ENCODE peak calls at places on chromosomes 12 and 14, in four cellular contexts. S, B, G and I are unnamed samples.

GRCh38 chr14:60090864-60091519 is 731 bp upstream of the PCNX4 start:
- DNase-seq in G (peak; percentile 33), B (no peak), S (peak; percentile 66), I (no peak)

GRCh38 chr14:63855272-63855671 is 2.5 kb downstream of the SYNE2 start:
- DNase-seq in B (no peak), S (no peak), G (no peak), I (no peak)

GRCh38 chr12:102735104-102735503 is 181.9 kb downstream of the PAH start:
- DNase-seq in S (no peak), B (no peak), G (no peak), I (no peak)

GRCh38 chr14:20295067-20295466 is 10.7 kb downstream of the TTC5 start:
- DNase-seq in G (no peak), B (no peak), S (no peak), I (no peak)

GRCh38 chr14:61342486-61342885 is 21.1 kb downstream of the PRKCH start:
- DNase-seq in G (no peak), S (no peak), B (peak; percentile 81), I (no peak)

GRCh38 chr14:32075636-32076277 is 1.3 kb upstream of the ARHGAP5 start:
- DNase-seq in B (peak; percentile 87), S (no peak), G (no peak), I (peak; percentile 71)

GRCh38 chr12:99386907-99387306 is 260.6 kb upstream of the GARIN6 start:
- DNase-seq in G (no peak), B (no peak), S (no peak), I (no peak)

GRCh38 chr14:95993768-95994592 is 45.2 kb upstream of the C14orf132 start:
- DNase-seq in G (no peak), B (no peak), S (no peak), I (no peak)

GRCh38 chr12:80271770-80272169 is 172.3 kb upstream of the PTPRQ start:
- DNase-seq in S (no peak), G (no peak), B (no peak), I (no peak)

GRCh38 chr14:73743431-73743931 is 29.3 kb upstream of the PNMA1 start:
- DNase-seq in S (peak; percentile 60), B (peak; percentile 93), G (no peak), I (no peak)

GRCh38 chr12:121779422-121779895 is 14.0 kb downstream of the RHOF start:
- DNase-seq in B (no peak), S (no peak), G (no peak), I (no peak)

GRCh38 chr14:79011091-79011919 is 841.1 kb downstream of the NRXN3 start:
- DNase-seq in G (no peak), S (no peak), B (no peak), I (peak; percentile 65)

GRCh38 chr14:35215110-35215872 is 76.9 kb upstream of the PSMA6 start:
- DNase-seq in G (no peak), S (no peak), B (no peak), I (no peak)

GRCh38 chr14:57052705-57053302 is 215.9 kb downstream of the EXOC5 start:
- DNase-seq in G (no peak), S (no peak), B (no peak), I (no peak)

GRCh38 chr12:70719672-70720420 is 82.6 kb upstream of the PTPRB start:
- DNase-seq in S (no peak), B (peak; percentile 79), G (no peak), I (no peak)

GRCh38 chr12:114265036-114265435 is 140.9 kb downstream of the TBX5 start:
- DNase-seq in G (no peak), S (no peak), B (no peak), I (no peak)

GRCh38 chr12:65675141-65675621 is 149.1 kb upstream of the HMGA2 start:
- DNase-seq in S (no peak), G (no peak), B (no peak), I (no peak)

GRCh38 chr14:99057684-99058083 is 214.3 kb downstream of the BCL11B start:
- DNase-seq in B (no peak), S (no peak), G (no peak), I (no peak)

GRCh38 chr14:50846171-50846880 is 15.4 kb upstream of the NIN start:
- DNase-seq in B (no peak), G (no peak), S (no peak), I (no peak)

GRCh38 chr12:122203301-122203967 is at the start of gene B3GNT4:
- DNase-seq in S (peak; percentile 61), G (peak; percentile 72), B (peak; percentile 86), I (no peak)

GRCh38 chr14:79665556-79665955 is 545.7 kb downstream of the DIO2 start:
- DNase-seq in B (no peak), G (no peak), S (no peak), I (no peak)

GRCh38 chr12:76199808-76200207 is 115.3 kb upstream of the NAP1L1 start:
- DNase-seq in S (no peak), G (no peak), B (no peak), I (no peak)

GRCh38 chr14:104117341-104118005 is 20.9 kb upstream of the KIF26A start:
- DNase-seq in G (peak; percentile 35), B (peak; percentile 63), S (no peak), I (peak; percentile 57)

GRCh38 chr14:103861413-103862392 is 14.3 kb upstream of the PPP1R13B start:
- DNase-seq in G (no peak), B (peak; percentile 66), S (no peak), I (no peak)

GRCh38 chr12:24615967-24616411 is 332.9 kb downstream of the BCAT1 start:
- DNase-seq in S (no peak), B (no peak), G (no peak), I (no peak)

GRCh38 chr14:75156111-75156510 is 20.3 kb downstream of the TMED10 start:
- DNase-seq in S (no peak), B (no peak), G (no peak), I (no peak)

GRCh38 chr12:15474766-15475165 is 152.5 kb downstream of the PTPRO start:
- DNase-seq in S (no peak), G (no peak), B (no peak), I (no peak)

GRCh38 chr14:46048127-46048526 is 603.5 kb downstream of the RPL10L start:
- DNase-seq in G (peak; percentile 27), S (no peak), B (no peak), I (no peak)

GRCh38 chr12:1518486-1518762 is 76.0 kb downstream of the FBXL14 start:
- DNase-seq in B (no peak), S (no peak), G (no peak), I (no peak)

GRCh38 chr14:100103261-100104005 is 38.2 kb downstream of the EVL start:
- DNase-seq in S (no peak), B (no peak), G (no peak), I (peak; percentile 51)

GRCh38 chr12:2311001-2311778 is 258.4 kb downstream of the CACNA1C start:
- DNase-seq in B (no peak), G (no peak), S (no peak), I (peak; percentile 26)

GRCh38 chr12:52041695-52042123 is 9.5 kb upstream of the NR4A1 start:
- DNase-seq in S (no peak), G (peak; percentile 58), B (peak; percentile 88), I (no peak)

GRCh38 chr12:49939307-49939706 is 11.2 kb upstream of the AQP2 start:
- DNase-seq in B (no peak), G (no peak), S (no peak), I (no peak)

GRCh38 chr12:71304306-71304705 is 135.3 kb upstream of the LGR5 start:
- DNase-seq in G (no peak), S (no peak), B (no peak), I (no peak)

GRCh38 chr12:34625116-34625515 is 602.8 kb downstream of the ALG10 start:
- DNase-seq in B (no peak), G (no peak), S (no peak), I (no peak)

GRCh38 chr12:31204995-31205582 is 120.9 kb downstream of the SINHCAF start:
- DNase-seq in B (no peak), G (no peak), S (no peak), I (no peak)

GRCh38 chr14:30808576-30808975 is 65.8 kb upstream of the COCH start:
- DNase-seq in B (no peak), S (no peak), G (no peak), I (no peak)

GRCh38 chr14:100888789-100889315 is 14.7 kb downstream of the RTL1 start:
- DNase-seq in B (no peak), G (no peak), S (no peak), I (no peak)

GRCh38 chr14:104741108-104741802 is 11.7 kb upstream of the SIVA1 start:
- DNase-seq in B (no peak), G (no peak), S (no peak), I (no peak)

GRCh38 chr12:129486931-129487330 is 416.9 kb downstream of the TMEM132D start:
- DNase-seq in B (no peak), G (no peak), S (no peak), I (no peak)

GRCh38 chr12:129483494-129483893 is 420.3 kb downstream of the TMEM132D start:
- DNase-seq in S (no peak), G (no peak), B (no peak), I (no peak)

GRCh38 chr12:129489277-129489676 is 414.5 kb downstream of the TMEM132D start:
- DNase-seq in B (no peak), S (no peak), G (no peak), I (no peak)
- H3K4me1 ChIP-seq in B (no peaks in the 10 kb centered on the region), S (no peaks in the 10 kb centered on the region), G (no peaks in the 10 kb centered on the region), I (no peaks in the 10 kb centered on the region)

GRCh38 chr12:82793882-82794281 is 107.2 kb downstream of the TMTC2 start:
- DNase-seq in S (no peak), B (no peak), G (no peak), I (no peak)
- H3K27ac ChIP-seq in S (no peak overlapping the region), B (no peak overlapping the region), G (no peak overlapping the region), I (no peak overlapping the region)

GRCh38 chr12:91355150-91356006 is 172.8 kb upstream of the DCN start:
- DNase-seq in B (peak; percentile 73), G (peak; percentile 66), S (peak; percentile 65), I (no peak)
- TF ChIP-seq CTCF in B (peak; percentile 50), G (no peak), S (peak; percentile 58), I (peak; percentile 92)

DNA sequence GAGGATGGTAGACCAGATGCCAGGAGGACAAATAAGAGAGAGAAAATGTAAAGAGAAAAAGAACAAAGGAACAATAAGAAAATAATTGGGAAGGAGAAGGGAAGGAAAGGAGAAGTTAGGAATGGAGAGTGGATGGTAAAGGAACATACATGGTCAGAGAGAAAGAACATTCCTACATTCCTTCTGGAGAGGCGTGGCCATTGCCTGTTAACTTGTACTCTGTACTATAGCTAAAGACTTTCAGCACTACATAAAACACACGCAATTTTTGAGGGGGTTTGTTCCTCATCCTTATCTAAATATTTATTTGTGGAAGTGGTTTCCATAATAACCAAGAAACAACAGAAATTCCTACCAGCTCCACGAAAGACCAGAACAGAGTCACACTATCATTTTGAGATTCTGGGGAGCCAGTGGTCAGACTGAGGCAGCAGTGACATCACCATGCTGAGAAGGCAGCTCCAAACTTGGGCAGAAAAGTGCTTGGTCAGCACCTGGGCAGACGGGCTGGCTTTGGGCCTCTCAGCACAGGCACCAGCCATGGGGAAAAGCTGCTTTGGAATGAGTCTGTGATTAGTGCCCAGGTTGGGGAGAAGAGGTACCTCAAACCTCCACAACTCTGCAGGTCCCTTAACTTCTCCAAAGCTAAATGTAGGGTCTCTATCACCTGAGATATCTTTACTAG is 125.9 kb upstream of the NTF3 start:
- DNase-seq in S (no peak), G (no peak), B (no peak), I (no peak)
- H3K4me1 ChIP-seq in S (no peaks in the 10 kb centered on the region), G (no peaks in the 10 kb centered on the region), B (no peaks in the 10 kb centered on the region), I (no peaks in the 10 kb centered on the region)

DNA sequence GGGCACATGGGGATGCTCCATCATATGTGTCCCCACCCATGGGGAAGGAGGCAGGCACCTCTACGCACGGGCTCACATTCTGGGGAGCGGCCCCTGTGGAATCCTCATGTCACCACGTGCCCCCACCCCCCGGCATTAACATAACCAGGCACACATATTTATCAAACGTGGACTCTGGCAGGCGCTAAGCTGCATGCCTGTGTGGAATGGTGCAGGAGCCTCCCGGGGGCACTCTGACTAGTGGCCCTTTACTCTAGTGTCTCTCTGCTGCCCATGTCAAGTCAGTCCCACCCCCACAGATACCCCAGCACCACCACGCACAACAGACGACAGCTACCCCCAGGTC is 66.1 kb downstream of the CCDC88C start:
- DNase-seq in B (peak; percentile 74), S (no peak), G (no peak), I (peak; percentile 61)
- H3K27ac ChIP-seq in B (peak overlapping the region; percentile 60), S (no peak overlapping the region), G (peak overlapping the region; percentile 86), I (peak overlapping the region; percentile 3)